ENCODE peak calls at places on chromosomes 6 and 20, in four cellular contexts. X is HCT116, O is upper lobe of left lung, G is spleen. Y is an unnamed sample.

GRCh38 chr6:110826236-110827129 is 11.2 kb upstream of the CDK19 start:
- DNase-seq in O (no peak), G (no peak), X (no peak), Y (no peak)

GRCh38 chr6:12336121-12336971 is 46.2 kb downstream of the EDN1 start:
- DNase-seq in X (no peak), O (no peak), G (no peak), Y (no peak)

GRCh38 chr6:2480267-2480966 is 235.0 kb upstream of the GMDS start:
- DNase-seq in G (no peak), X (no peak), O (no peak), Y (no peak)

GRCh38 chr6:54710430-54710829 is 136.1 kb upstream of the FAM83B start:
- DNase-seq in O (no peak), G (no peak), X (no peak), Y (no peak)

GRCh38 chr6:56708810-56709597 is 66.3 kb upstream of the DST start:
- DNase-seq in X (peak), G (no peak), O (no peak), Y (peak)

GRCh38 chr6:5554226-5554625 is 292.9 kb downstream of the FARS2 start:
- DNase-seq in X (no peak), G (no peak), O (no peak), Y (no peak)

GRCh38 chr20:17680836-17681740 is 954 bp downstream of the RRBP1 start:
- DNase-seq in X (no peak), O (peak), G (peak), Y (peak)

GRCh38 chr20:63740501-63741353 is 1.2 kb downstream of the SLC2A4RG start:
- DNase-seq in G (peak), O (peak), X (peak), Y (peak)

GRCh38 chr20:38298768-38299288 is 5.1 kb upstream of the BPI start:
- DNase-seq in G (peak), X (no peak), O (peak), Y (peak)

GRCh38 chr20:57450419-57450818 is 59.2 kb downstream of the RBM38 start:
- DNase-seq in O (no peak), X (no peak), G (peak), Y (no peak)

GRCh38 chr6:25223421-25224052 is 55.6 kb upstream of the CARMIL1 start:
- DNase-seq in O (no peak), G (no peak), X (peak), Y (peak)

GRCh38 chr20:61333484-61334108 is 81.5 kb downstream of the CDH4 start:
- DNase-seq in X (no peak), G (peak), O (no peak), Y (no peak)

GRCh38 chr6:36998723-36999466 is 6.6 kb upstream of the FGD2 start:
- DNase-seq in X (no peak), G (peak), O (no peak), Y (no peak)

GRCh38 chr6:138538390-138539031 is 39.2 kb upstream of the NHSL1 start:
- DNase-seq in O (no peak), G (no peak), X (no peak), Y (no peak)

GRCh38 chr6:17039266-17039665 is 62.6 kb upstream of the STMND1 start:
- DNase-seq in O (no peak), G (no peak), X (no peak), Y (no peak)

GRCh38 chr6:42915737-42916136 is at the start of gene PTCRA:
- DNase-seq in X (no peak), O (peak), G (no peak), Y (no peak)

GRCh38 chr6:90676516-90676915 is 89.6 kb upstream of the MAP3K7 start:
- DNase-seq in X (no peak), O (no peak), G (no peak), Y (no peak)

GRCh38 chr6:106064103-106064502 is 22.0 kb upstream of the PRDM1 start:
- DNase-seq in O (no peak), G (no peak), X (no peak), Y (no peak)

GRCh38 chr6:105677671-105678475 is 275.0 kb upstream of the PREP start:
- DNase-seq in O (no peak), X (no peak), G (no peak), Y (no peak)

GRCh38 chr6:83065511-83066192 is at the start of gene UBE3D:
- DNase-seq in O (peak), G (peak), X (peak), Y (peak)

GRCh38 chr20:32115196-32115767 is 5.8 kb downstream of the TM9SF4 start:
- DNase-seq in G (no peak), O (no peak), X (no peak), Y (no peak)

GRCh38 chr6:36378243-36378920 is 9.1 kb downstream of the ETV7 start:
- DNase-seq in X (no peak), G (no peak), O (no peak), Y (no peak)

GRCh38 chr20:38550274-38550673 is 30.7 kb upstream of the ADIG start:
- DNase-seq in O (no peak), X (no peak), G (no peak), Y (no peak)

GRCh38 chr6:135314543-135314942 is 133.4 kb downstream of the MYB start:
- DNase-seq in G (no peak), X (no peak), O (no peak), Y (no peak)

GRCh38 chr6:84645563-84646266 is 118.7 kb downstream of the TBX18 start:
- DNase-seq in G (no peak), X (no peak), O (no peak), Y (peak)

GRCh38 chr20:1528811-1529210 is 28.7 kb downstream of the SIRPD start:
- DNase-seq in O (no peak), X (no peak), G (no peak), Y (no peak)

GRCh38 chr20:62351469-62352401 is 15.4 kb downstream of the LAMA5 start:
- DNase-seq in O (peak), X (no peak), G (no peak), Y (no peak)

GRCh38 chr6:157246048-157246630 is 77.2 kb downstream of the TMEM242 start:
- DNase-seq in X (no peak), O (peak), G (peak), Y (no peak)

GRCh38 chr6:46816626-46817025 is 23.4 kb downstream of the MEP1A start:
- DNase-seq in G (no peak), O (no peak), X (no peak), Y (no peak)

GRCh38 chr6:158015188-158015506 is 33.5 kb downstream of the SYNJ2 start:
- DNase-seq in G (peak), X (no peak), O (no peak), Y (no peak)

GRCh38 chr20:41095110-41095969 is 42.0 kb upstream of the PLCG1 start:
- DNase-seq in X (peak), O (no peak), G (peak), Y (peak)

GRCh38 chr6:115582386-115582785 is 478.3 kb downstream of the FRK start:
- DNase-seq in X (no peak), G (no peak), O (no peak), Y (no peak)

GRCh38 chr6:50541941-50542340 is 171.4 kb upstream of the TFAP2D start:
- DNase-seq in X (no peak), G (no peak), O (no peak), Y (no peak)

GRCh38 chr6:3651698-3652229 is 99.7 kb downstream of the PXDC1 start:
- DNase-seq in G (no peak), X (no peak), O (no peak), Y (no peak)

GRCh38 chr6:43951063-43951755 is 176.0 kb downstream of the MRPL14 start:
- DNase-seq in O (peak), X (peak), G (peak), Y (no peak)

GRCh38 chr6:27867051-27867940 is 44.9 kb downstream of the OR2B2 start:
- DNase-seq in O (peak), X (no peak), G (peak), Y (peak)

GRCh38 chr20:58078741-58079522 is 149.5 kb downstream of the ANKRD60 start:
- DNase-seq in G (no peak), O (no peak), X (no peak), Y (peak)

GRCh38 chr20:47040506-47041125 is 146.0 kb downstream of the EYA2 start:
- DNase-seq in G (no peak), O (no peak), X (no peak), Y (no peak)
- TF ChIP-seq POLR2AphosphoS5 in G (no peak), O (no peak), X (no peak), Y (no peak)

GRCh38 chr20:45908086-45908485 is 3.9 kb downstream of the PLTP start:
- DNase-seq in X (no peak), O (no peak), G (no peak), Y (no peak)

GRCh38 chr20:45909336-45909808 is 2.6 kb downstream of the PLTP start:
- DNase-seq in O (no peak), X (no peak), G (no peak), Y (no peak)

GRCh38 chr20:45911486-45912343 is at the start of gene PLTP:
- DNase-seq in O (peak), X (no peak), G (peak), Y (peak)

GRCh38 chr20:45910670-45911485 is 1.1 kb downstream of the PLTP start:
- DNase-seq in X (peak), O (peak), G (peak), Y (peak)

GRCh38 chr20:45909817-45910669 is 1.9 kb downstream of the PLTP start:
- DNase-seq in O (no peak), G (no peak), X (no peak), Y (no peak)
- H3K27ac ChIP-seq in O (peak), G (peak), X (no peak), Y (no peak)

DNA sequence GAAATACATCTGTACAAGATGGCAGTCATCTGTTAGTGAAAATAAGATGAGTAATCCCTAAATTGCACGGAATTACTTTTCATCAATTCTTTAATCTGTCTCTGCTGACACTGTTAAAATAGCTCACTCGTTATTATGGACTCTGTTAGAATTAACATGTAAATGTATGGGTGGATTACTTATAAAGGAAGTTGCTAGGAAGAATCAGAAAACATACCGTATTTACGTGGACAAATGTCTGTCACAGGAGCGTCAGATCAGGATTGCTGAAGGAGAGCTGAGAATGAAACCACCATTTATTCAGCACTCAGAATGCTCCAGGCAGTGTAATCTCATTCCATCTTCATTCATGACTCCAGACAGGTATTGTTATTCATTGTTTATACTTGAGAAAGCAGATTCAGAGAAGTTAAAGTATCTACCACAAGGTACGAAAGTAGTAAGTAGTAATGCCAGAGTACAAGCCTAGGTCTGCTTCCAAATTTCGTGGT is 1.3 kb upstream of the LCA5 start:
- DNase-seq in O (no peak), G (no peak), X (no peak), Y (peak)
- TF ChIP-seq POLR2AphosphoS5 in O (no peak), G (no peak), X (no peak), Y (no peak)

DNA sequence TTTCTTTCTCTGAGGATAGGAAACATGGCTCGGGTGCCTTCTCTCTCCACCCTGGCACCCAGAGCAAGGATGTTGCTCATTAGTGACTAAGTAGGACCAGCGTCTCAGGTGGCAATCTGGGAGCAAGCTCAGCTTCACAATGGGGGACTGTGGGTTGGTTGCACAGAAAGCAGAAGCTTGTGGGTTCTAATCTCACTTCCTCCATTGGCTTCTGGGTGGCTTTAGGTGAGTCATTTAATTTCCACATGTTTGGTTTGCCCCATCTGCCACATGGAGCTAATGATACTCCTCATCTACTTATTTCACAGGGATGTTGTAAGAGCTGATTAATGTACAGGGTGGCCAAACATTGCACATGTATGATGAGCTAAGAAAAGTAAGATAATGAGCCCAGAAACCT is 54.8 kb upstream of the AKIRIN2 start:
- DNase-seq in G (peak), O (no peak), X (no peak), Y (peak)
- H3K27ac ChIP-seq in G (peak), O (peak), X (no peak), Y (no peak)

GRCh38 chr6:113632220-113632864 is 224.8 kb upstream of the MARCKS start:
- DNase-seq in O (no peak), G (no peak), X (peak), Y (peak)
- TF ChIP-seq POLR2AphosphoS5 in O (no peak), G (no peak), X (no peak), Y (peak)

GRCh38 chr6:167827062-167827587 is 414 bp downstream of the AFDN start:
- DNase-seq in X (no peak), G (peak), O (no peak), Y (no peak)

GRCh38 chr6:167826230-167827061 is at the start of gene AFDN:
- DNase-seq in G (peak), X (no peak), O (peak), Y (no peak)

GRCh38 chr6:167829513-167829912 is 2.8 kb downstream of the AFDN start:
- DNase-seq in X (no peak), O (no peak), G (no peak), Y (no peak)

GRCh38 chr6:167828325-167828956 is 1.7 kb downstream of the AFDN start:
- DNase-seq in O (no peak), G (no peak), X (no peak), Y (peak)

DNA sequence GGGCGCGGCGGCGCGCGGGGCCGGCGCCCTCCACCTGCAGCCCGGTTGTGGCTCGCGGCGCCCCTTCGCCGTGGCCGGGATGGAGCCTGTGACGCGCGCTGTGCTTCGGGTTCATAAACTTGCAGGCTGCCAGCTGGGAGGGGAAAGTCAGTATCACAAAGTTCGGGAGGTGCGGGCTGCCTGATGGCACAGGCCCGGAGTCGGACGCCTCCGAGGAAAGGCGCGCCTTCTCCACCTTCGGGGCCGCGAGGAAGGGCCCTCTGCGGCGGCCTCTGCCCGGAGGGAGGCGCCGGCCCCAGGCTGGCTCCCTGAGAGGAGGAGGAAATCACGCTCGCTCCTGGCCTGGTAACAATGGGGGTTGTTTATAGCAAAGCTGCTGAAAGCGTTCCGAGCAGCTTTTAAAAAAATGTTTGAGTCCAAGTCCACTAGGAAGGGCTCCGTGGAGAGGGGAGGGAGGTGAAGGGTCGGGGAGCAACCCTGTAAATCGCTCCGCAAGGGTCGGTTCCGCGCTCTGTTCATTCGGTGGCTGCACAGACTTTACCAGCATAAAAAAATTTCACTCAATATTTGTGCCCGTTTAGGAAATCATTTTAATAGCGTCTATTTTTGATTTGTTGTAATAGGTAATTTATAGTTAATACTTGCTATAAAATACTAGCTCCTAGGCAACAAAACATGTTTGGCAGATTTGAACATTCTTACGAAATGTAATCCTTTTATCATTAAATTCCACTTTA is 1.0 kb downstream of the AFDN start:
- DNase-seq in O (peak), X (no peak), G (peak), Y (peak)
- H3K27ac ChIP-seq in O (peak), X (peak), G (peak), Y (peak)

DNA sequence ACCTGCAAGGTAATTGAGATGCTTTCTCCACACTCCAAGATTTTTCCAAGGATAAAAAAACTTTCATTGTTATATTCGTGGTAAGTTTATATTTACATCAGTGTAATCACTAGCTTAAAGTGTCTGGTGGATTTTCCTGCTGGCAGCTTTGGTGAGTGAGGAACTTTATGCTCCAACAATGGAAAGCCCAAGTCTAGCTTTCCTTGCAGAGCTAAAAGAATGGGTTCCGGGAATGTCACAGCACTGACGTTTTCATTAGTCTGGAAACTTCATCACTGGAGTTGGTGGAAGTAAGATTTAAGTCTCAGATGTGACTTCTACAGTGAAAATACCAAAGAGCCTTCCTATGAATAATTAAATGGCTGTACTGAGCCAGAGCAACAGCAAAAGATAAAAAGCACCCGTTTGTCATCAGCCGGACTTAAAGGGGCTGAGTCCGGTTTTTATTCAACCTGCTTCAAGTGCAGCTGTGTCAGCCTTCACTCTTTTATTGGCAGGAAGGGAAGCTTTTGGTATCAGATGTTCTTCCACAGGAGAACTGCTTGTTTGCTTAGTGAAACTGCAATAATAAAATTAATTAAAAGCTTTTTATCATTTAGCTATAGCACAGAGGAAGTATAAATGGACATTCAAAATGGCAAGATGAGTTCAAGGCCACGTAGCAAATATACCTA is 46.5 kb upstream of the SHLD1 start:
- DNase-seq in G (no peak), X (no peak), O (no peak), Y (peak)
- TF ChIP-seq POLR2AphosphoS5 in G (no peak), X (no peak), O (no peak), Y (no peak)

GRCh38 chr6:32127717-32128592 is at the start of gene ATF6B:
- DNase-seq in O (no peak), X (peak), G (peak), Y (peak)

GRCh38 chr6:32129297-32130088 is 595 bp downstream of the FKBPL start:
- DNase-seq in O (no peak), X (no peak), G (no peak), Y (no peak)

GRCh38 chr6:32126880-32127279 is 1.2 kb downstream of the ATF6B start:
- DNase-seq in X (no peak), O (no peak), G (no peak), Y (no peak)

GRCh38 chr6:32127409-32127716 is 683 bp downstream of the ATF6B start:
- DNase-seq in X (no peak), G (no peak), O (no peak), Y (no peak)

DNA sequence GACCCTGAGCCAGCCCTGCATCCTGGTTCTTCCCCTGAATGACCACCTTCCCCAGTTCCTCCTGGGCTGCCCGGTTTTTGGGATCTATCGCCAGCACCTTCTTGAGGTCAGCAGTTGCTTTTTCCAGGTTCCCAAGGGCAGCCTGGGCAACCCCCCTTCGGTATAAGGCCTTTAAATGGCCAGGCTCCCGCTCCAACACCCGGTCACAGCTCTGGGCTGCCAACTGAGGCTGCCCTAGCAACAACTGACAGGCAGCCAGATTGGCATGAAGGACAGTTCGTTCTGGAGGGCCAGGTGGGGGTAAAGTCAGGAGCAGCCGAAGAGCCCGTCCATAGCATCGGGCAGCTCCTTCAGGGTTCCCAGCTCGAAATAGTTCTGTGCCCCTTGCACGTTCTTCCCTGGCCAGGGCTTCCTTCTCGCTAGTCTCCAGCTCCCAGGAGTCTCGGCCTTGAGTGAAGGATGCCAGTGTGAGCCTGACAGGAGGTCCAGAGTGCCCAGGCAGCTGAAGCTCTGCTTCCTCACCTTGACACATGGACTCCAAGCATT is 778 bp upstream of the ATF6B start:
- DNase-seq in G (peak), O (no peak), X (no peak), Y (no peak)
- H3K27ac ChIP-seq in G (peak), O (peak), X (peak), Y (peak)

DNA sequence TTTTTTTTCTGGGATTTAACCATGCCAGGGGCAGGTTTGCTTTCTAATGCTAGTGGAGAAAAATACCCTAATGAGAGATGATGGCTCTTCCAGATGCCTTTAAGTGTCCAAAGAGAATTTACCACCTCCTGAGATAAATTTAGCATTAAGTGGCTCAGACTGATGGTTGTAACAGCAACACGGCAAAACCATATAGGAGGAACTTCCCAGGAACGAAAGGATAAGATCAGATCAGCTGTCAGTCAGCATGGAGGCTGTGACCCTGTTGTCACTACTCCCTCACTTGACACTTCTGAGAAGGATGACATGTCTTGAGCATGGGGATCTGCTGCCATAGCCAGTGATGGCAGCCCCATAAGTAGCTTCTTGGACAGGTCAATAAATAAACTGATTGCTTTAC is 860.0 kb downstream of the QKI start:
- DNase-seq in O (no peak), G (no peak), X (no peak), Y (no peak)
- TF ChIP-seq POLR2AphosphoS5 in O (no peak), G (no peak), X (no peak), Y (no peak)

Y was measured in endothelial cell of umbilical vein.